ENCODE peak calls at places on chromosomes 4 and X, in five cellular contexts. Y is astrocyte of the hippocampus, O is MG63, U is SW480, Q is Daoy. X is an unnamed sample.

GRCh38 chr4:173500841-173501591 is 29.0 kb downstream of the HAND2 start:
- DNase-seq in U (no peak), O (no peak), Q (no peak), Y (no peak), X (no peak)

GRCh38 chr4:33883111-33883510 is 2361.2 kb downstream of the ARAP2 start:
- DNase-seq in Y (no peak), Q (no peak), O (no peak), U (no peak), X (no peak)

GRCh38 chrX:49282647-49283011 is 13.0 kb downstream of the PPP1R3F start:
- DNase-seq in Q (no peak), U (peak), O (no peak), Y (peak), X (peak)

GRCh38 chrX:84046403-84046984 is 141.5 kb downstream of the RPS6KA6 start:
- DNase-seq in Q (peak), Y (peak), O (no peak), U (peak), X (no peak)

GRCh38 chr4:172758586-172759340 is 409.8 kb upstream of the GALNT7 start:
- DNase-seq in O (peak), Y (peak), U (no peak), Q (peak), X (no peak)

GRCh38 chrX:109719262-109719661 is 13.8 kb downstream of the ACSL4 start:
- DNase-seq in U (no peak), O (no peak), Y (no peak), Q (no peak), X (no peak)

GRCh38 chrX:103624111-103624510 is 4.7 kb upstream of the TCEAL1 start:
- DNase-seq in O (no peak), Y (peak), U (no peak), Q (no peak), X (no peak)

GRCh38 chrX:11445540-11445939 is 152.3 kb downstream of the AMELX start:
- DNase-seq in O (no peak), Y (no peak), Q (no peak), U (no peak), X (no peak)

GRCh38 chrX:16469870-16470269 is 180.1 kb upstream of the S100G start:
- DNase-seq in Q (no peak), Y (no peak), U (no peak), O (no peak), X (no peak)

GRCh38 chr4:44256414-44256813 is 192.2 kb downstream of the KCTD8 start:
- DNase-seq in Y (no peak), Q (no peak), O (no peak), U (peak), X (no peak)

GRCh38 chr4:140935259-140935658 is 179.1 kb upstream of the TBC1D9 start:
- DNase-seq in Y (peak), Q (no peak), O (no peak), U (no peak), X (no peak)

GRCh38 chrX:42944381-42944998 is 166.5 kb upstream of the PPP1R2C start:
- DNase-seq in U (no peak), Y (no peak), O (no peak), Q (no peak), X (no peak)

GRCh38 chrX:17813277-17813676 is 47.8 kb downstream of the RAI2 start:
- DNase-seq in Q (no peak), U (no peak), Y (no peak), O (no peak), X (no peak)

GRCh38 chr4:159108124-159108523 is 5.2 kb downstream of the RAPGEF2 start:
- DNase-seq in U (no peak), Y (no peak), O (no peak), Q (no peak), X (no peak)

GRCh38 chrX:151039351-151039750 is 56.2 kb downstream of the HMGB3 start:
- DNase-seq in U (no peak), Y (no peak), O (no peak), Q (no peak), X (no peak)

GRCh38 chr4:2843909-2844584 is 403 bp downstream of the ADD1 start:
- DNase-seq in Y (peak), U (peak), Q (no peak), O (peak), X (peak)

X was measured in sciatic nerve.